ENCODE peak calls at places on chromosomes 6 and 20, in seven cellular contexts. M, S, F, W, K, U and L are unnamed samples.

GRCh38 chr20:34129518-34130162 is 17.6 kb upstream of the EIF2S2 start:
- DNase-seq in M (peak), S (peak), F (no peak), W (peak), K (peak), U (peak), L (peak)

GRCh38 chr6:115551510-115551909 is 509.2 kb downstream of the FRK start:
- DNase-seq in M (no peak), S (no peak), F (no peak), W (no peak), K (peak), U (no peak), L (no peak)

GRCh38 chr6:150263765-150264415 is 104.9 kb upstream of the IYD start:
- DNase-seq in M (no peak), S (no peak), F (no peak), W (no peak), K (no peak), U (no peak), L (no peak)

GRCh38 chr6:159929819-159930218 is 39.0 kb downstream of the MAS1 start:
- DNase-seq in M (no peak), S (no peak), F (no peak), W (no peak), K (no peak), U (no peak), L (no peak)

GRCh38 chr20:10463622-10464021 is 28.5 kb downstream of the SLX4IP start:
- DNase-seq in M (no peak), S (no peak), F (no peak), W (no peak), K (no peak), U (no peak), L (no peak)

GRCh38 chr6:139091859-139092258 is 43.0 kb upstream of the HECA start:
- DNase-seq in M (no peak), S (no peak), F (no peak), W (no peak), K (no peak), U (no peak), L (no peak)

GRCh38 chr20:44613575-44613974 is 31.2 kb downstream of the PKIG start:
- DNase-seq in M (no peak), S (no peak), F (no peak), W (no peak), K (no peak), U (no peak), L (no peak)

GRCh38 chr20:31704225-31705119 is 18.2 kb downstream of the BCL2L1 start:
- DNase-seq in M (no peak), S (no peak), F (no peak), W (peak), K (peak), U (peak), L (peak)

GRCh38 chr20:6490849-6491248 is 276.6 kb upstream of the BMP2 start:
- DNase-seq in M (no peak), S (no peak), F (no peak), W (no peak), K (no peak), U (no peak), L (no peak)

GRCh38 chr6:49906511-49906910 is 40.2 kb upstream of the CRISP1 start:
- DNase-seq in M (no peak), S (no peak), F (no peak), W (peak), K (no peak), U (peak), L (no peak)

GRCh38 chr6:146358341-146359046 is 185.1 kb upstream of the RAB32 start:
- DNase-seq in M (no peak), S (no peak), F (no peak), W (peak), K (peak), U (peak), L (no peak)
- H4K8ac ChIP-seq in M (no peak), S (no peak), F (no peak), W (no peak), K (no peak), U (no peak), L (no peak)

DNA sequence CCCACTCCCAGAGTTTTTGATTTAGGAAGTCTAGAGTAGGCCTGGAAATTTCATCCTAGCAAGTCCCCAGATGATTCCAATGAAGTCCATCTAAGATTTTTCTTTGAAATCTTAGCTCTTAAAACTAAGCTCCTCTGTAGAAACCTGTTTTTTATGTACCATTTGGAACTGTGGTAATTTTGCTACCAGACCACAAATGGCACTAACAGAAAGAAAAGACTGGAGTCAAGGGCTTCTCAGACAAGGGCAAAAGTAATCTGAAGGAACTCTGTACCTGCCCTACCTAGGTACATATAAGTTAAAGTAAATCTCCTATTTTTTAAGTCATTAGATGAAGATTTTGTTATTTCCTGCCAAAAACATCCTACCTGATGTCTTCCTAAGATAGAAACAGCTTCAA is 155.0 kb upstream of the HTR1E start:
- DNase-seq in M (no peak), S (no peak), F (no peak), W (no peak), K (no peak), U (no peak), L (no peak)
- H4K8ac ChIP-seq in M (no peak), S (no peak), F (no peak), W (no peak), K (no peak), U (no peak), L (no peak)

DNA sequence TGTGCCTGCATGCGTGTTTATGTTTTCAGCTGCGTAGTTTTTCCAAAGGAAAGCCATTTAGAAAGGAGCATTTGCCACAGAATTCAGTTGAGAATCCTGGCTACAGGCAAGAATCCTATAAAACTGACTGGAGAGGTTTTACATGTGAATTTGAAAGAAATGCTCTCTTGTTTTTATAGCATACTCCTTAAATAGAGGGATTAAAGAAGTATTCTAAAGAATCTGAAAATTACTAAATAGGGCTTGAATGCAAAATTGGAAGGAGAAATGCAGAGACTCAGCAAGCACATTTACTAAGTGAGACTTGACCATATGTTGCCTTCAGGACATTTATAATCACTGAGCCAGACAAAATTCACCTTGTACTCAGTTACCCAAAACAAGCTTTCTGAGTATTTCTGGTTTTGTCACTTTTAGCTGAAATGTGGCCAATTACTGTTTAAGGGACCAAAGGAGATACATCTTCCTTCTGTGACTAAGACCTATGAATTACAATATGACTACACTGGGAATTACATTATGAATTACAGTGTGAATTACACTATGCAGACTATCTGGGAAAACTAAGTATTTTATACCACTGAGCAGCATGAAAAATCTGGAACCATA is 107.4 kb upstream of the ASCC3 start:
- DNase-seq in M (no peak), S (no peak), F (no peak), W (no peak), K (no peak), U (peak), L (no peak)
- H4K8ac ChIP-seq in M (no peak), S (no peak), F (no peak), W (no peak), K (no peak), U (no peak), L (no peak)

DNA sequence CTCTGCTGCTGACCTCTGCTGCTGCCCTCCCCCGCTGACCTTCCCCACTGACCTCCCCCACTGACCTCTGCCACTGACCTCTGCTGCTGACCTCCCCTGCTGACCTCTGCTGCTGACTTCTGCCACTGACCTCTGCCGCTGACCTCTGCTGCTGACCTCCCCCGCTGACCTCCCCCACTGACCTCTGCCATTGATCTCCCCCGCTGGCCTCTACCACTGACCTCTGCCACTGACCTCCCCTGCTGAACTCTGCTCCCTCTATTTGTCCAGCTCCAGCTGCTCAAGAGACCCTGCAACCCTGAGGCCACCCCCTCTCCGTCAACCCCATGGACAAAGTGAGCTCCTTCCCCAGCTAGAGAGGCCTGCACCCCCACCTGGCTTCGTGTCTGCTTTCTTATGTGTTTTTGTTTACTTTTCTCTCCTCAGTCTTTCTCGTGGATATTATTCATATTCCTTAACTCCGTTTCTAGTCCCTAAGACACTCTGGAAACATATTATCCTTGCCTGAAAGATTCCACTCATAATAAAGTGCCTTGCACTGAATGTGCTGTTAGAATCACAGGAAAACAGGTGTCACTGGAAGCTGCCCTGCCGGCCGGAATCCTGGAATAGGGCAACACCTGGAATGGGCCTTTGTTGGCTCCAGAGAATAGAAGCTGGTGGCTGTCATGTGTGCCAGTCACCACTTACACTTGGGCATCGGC is 91.1 kb upstream of the AFDN start:
- DNase-seq in M (no peak), S (no peak), F (no peak), W (peak), K (no peak), U (no peak), L (no peak)
- H4K8ac ChIP-seq in M (no peak), S (peak), F (no peak), W (no peak), K (no peak), U (no peak), L (no peak)